ENCODE peak calls at places on chromosome 11, in six cellular contexts. S is fibroblast of mammary gland, V is AG09309, W is pancreas, D is AG10803, X is stomach. L is an unnamed sample.

GRCh38 chr11:61004841-61005240 is 33.4 kb downstream of the CD6 start:
- DNase-seq in V (no peak), D (no peak), X (no peak), W (no peak), S (no peak), L (no peak)

GRCh38 chr11:123548774-123549173 is 105.7 kb downstream of the SCN3B start:
- DNase-seq in X (no peak), V (no peak), W (no peak), D (no peak), S (no peak), L (no peak)

GRCh38 chr11:12354750-12355545 is 22.4 kb upstream of the PARVA start:
- DNase-seq in V (no peak), S (no peak), X (no peak), W (no peak), D (no peak), L (no peak)

GRCh38 chr11:20337526-20338154 is 25.9 kb upstream of the HTATIP2 start:
- DNase-seq in V (no peak), X (no peak), S (peak), D (no peak), W (no peak), L (peak)

GRCh38 chr11:68643576-68643975 is 40.8 kb upstream of the GAL start:
- DNase-seq in X (no peak), D (no peak), W (no peak), S (peak), V (no peak), L (no peak)

GRCh38 chr11:33256808-33257159 is 397 bp upstream of the HIPK3 start:
- DNase-seq in W (no peak), S (no peak), D (no peak), V (no peak), X (no peak), L (no peak)

GRCh38 chr11:123654566-123655081 is at the start of gene SCN3B:
- DNase-seq in S (peak), V (no peak), X (peak), D (peak), W (peak), L (peak)

GRCh38 chr11:23263466-23263865 is 403.2 kb upstream of the CCDC179 start:
- DNase-seq in W (no peak), V (no peak), D (no peak), S (no peak), X (no peak), L (no peak)

GRCh38 chr11:115561116-115561515 is 56.9 kb upstream of the CADM1 start:
- DNase-seq in S (no peak), X (no peak), W (no peak), V (no peak), D (no peak), L (no peak)

GRCh38 chr11:75592699-75593098 is 30.6 kb downstream of the SERPINH1 start:
- DNase-seq in X (no peak), S (no peak), D (no peak), V (no peak), W (no peak), L (no peak)
- TF ChIP-seq CTCF in X (no peak), S (no peak), D (no peak), V (no peak), W (no peak), L (no peak)

GRCh38 chr11:118885831-118886571 is 2.3 kb downstream of the CXCR5 start:
- DNase-seq in W (no peak), X (no peak), D (no peak), S (no peak), V (no peak), L (no peak)
- H3K4me3 ChIP-seq in W (no peak), X (no peak), D (no peak), S (no peak), V (no peak), L (no peak)

GRCh38 chr11:37712246-37712645 is 1114.2 kb upstream of the RAG2 start:
- DNase-seq in S (no peak), X (no peak), D (no peak), V (no peak), W (no peak), L (peak)
- TF ChIP-seq CTCF in S (no peak), X (no peak), D (no peak), V (no peak), W (no peak), L (peak)

GRCh38 chr11:581342-581741 is 5.1 kb downstream of the PHRF1 start:
- DNase-seq in D (no peak), S (no peak), X (no peak), W (no peak), V (no peak), L (no peak)
- H3K4me3 ChIP-seq in D (no peak), S (no peak), X (no peak), W (no peak), V (no peak), L (no peak)

GRCh38 chr11:241634-242033 is 4.9 kb downstream of the PSMD13 start:
- DNase-seq in V (no peak), W (no peak), S (no peak), D (no peak), X (no peak), L (no peak)
- TF ChIP-seq CTCF in V (no peak), W (no peak), S (no peak), D (no peak), X (no peak), L (no peak)